ENCODE peak calls at places on chromosomes 3 and 15, in ten cellular contexts. One of them, this sample, is unnamed.

GRCh38 chr3:7263347-7264195 is 402.7 kb downstream of the GRM7 start:
- DNase-seq in stimulated activated CD4-positive, alpha-beta T cell treated with anti-CD3 and anti-CD28 coated beads, Interleukin-4, amount 100 ng/mL, for 48 hours: no peak
- DNase-seq in MV-4-11: no peak
- DNase-seq in NCI-H2029 treated with DMSO at 0.1 percent for 48 hours: no peak
- DNase-seq in stimulated activated CD8-positive, alpha-beta memory T cell treated with anti-CD3 and anti-CD28 coated beads, Interleukin-15, amount 100 ng/mL, for 24 hours: no peak
- DNase-seq in coronary artery: no peak
- DNase-seq in cardiac muscle cell: peak
- DNase-seq in fibroblast of the aortic adventitia: no peak
- DNase-seq in NCI-H1105: no peak
- DNase-seq in GM12891: no peak
- DNase-seq in this sample: no peak

GRCh38 chr3:18424213-18424861 is 802 bp downstream of the SATB1 start:
- DNase-seq in MV-4-11: no peak
- DNase-seq in fibroblast of the aortic adventitia: no peak
- DNase-seq in stimulated activated CD8-positive, alpha-beta memory T cell treated with anti-CD3 and anti-CD28 coated beads, Interleukin-15, amount 100 ng/mL, for 24 hours: no peak
- DNase-seq in NCI-H2029 treated with DMSO at 0.1 percent for 48 hours: no peak
- DNase-seq in GM12891: no peak
- DNase-seq in NCI-H1105: no peak
- DNase-seq in cardiac muscle cell: no peak
- DNase-seq in stimulated activated CD4-positive, alpha-beta T cell treated with anti-CD3 and anti-CD28 coated beads, Interleukin-4, amount 100 ng/mL, for 48 hours: no peak
- DNase-seq in coronary artery: peak
- DNase-seq in this sample: no peak

GRCh38 chr15:29815000-29815704 is 7.1 kb downstream of the TJP1 start:
- DNase-seq in GM12891: no peak
- DNase-seq in fibroblast of the aortic adventitia: peak
- DNase-seq in MV-4-11: no peak
- DNase-seq in stimulated activated CD8-positive, alpha-beta memory T cell treated with anti-CD3 and anti-CD28 coated beads, Interleukin-15, amount 100 ng/mL, for 24 hours: no peak
- DNase-seq in coronary artery: no peak
- DNase-seq in cardiac muscle cell: peak
- DNase-seq in NCI-H2029 treated with DMSO at 0.1 percent for 48 hours: no peak
- DNase-seq in NCI-H1105: no peak
- DNase-seq in stimulated activated CD4-positive, alpha-beta T cell treated with anti-CD3 and anti-CD28 coated beads, Interleukin-4, amount 100 ng/mL, for 48 hours: no peak
- DNase-seq in this sample: no peak

GRCh38 chr15:67140078-67140833 is 74.9 kb downstream of the SMAD3 start:
- DNase-seq in coronary artery: no peak
- DNase-seq in GM12891: no peak
- DNase-seq in fibroblast of the aortic adventitia: no peak
- DNase-seq in MV-4-11: no peak
- DNase-seq in stimulated activated CD4-positive, alpha-beta T cell treated with anti-CD3 and anti-CD28 coated beads, Interleukin-4, amount 100 ng/mL, for 48 hours: no peak
- DNase-seq in NCI-H1105: no peak
- DNase-seq in stimulated activated CD8-positive, alpha-beta memory T cell treated with anti-CD3 and anti-CD28 coated beads, Interleukin-15, amount 100 ng/mL, for 24 hours: no peak
- DNase-seq in NCI-H2029 treated with DMSO at 0.1 percent for 48 hours: no peak
- DNase-seq in cardiac muscle cell: no peak
- DNase-seq in this sample: no peak

GRCh38 chr3:71005797-71006321 is 577.7 kb downstream of the FOXP1 start:
- DNase-seq in coronary artery: no peak
- DNase-seq in stimulated activated CD4-positive, alpha-beta T cell treated with anti-CD3 and anti-CD28 coated beads, Interleukin-4, amount 100 ng/mL, for 48 hours: no peak
- DNase-seq in stimulated activated CD8-positive, alpha-beta memory T cell treated with anti-CD3 and anti-CD28 coated beads, Interleukin-15, amount 100 ng/mL, for 24 hours: no peak
- DNase-seq in fibroblast of the aortic adventitia: peak
- DNase-seq in NCI-H2029 treated with DMSO at 0.1 percent for 48 hours: no peak
- DNase-seq in GM12891: no peak
- DNase-seq in cardiac muscle cell: no peak
- DNase-seq in MV-4-11: no peak
- DNase-seq in NCI-H1105: no peak
- DNase-seq in this sample: no peak

GRCh38 chr15:70348581-70349344 is 251.0 kb upstream of the TLE3 start:
- DNase-seq in fibroblast of the aortic adventitia: no peak
- DNase-seq in cardiac muscle cell: no peak
- DNase-seq in NCI-H2029 treated with DMSO at 0.1 percent for 48 hours: no peak
- DNase-seq in GM12891: no peak
- DNase-seq in MV-4-11: peak
- DNase-seq in stimulated activated CD4-positive, alpha-beta T cell treated with anti-CD3 and anti-CD28 coated beads, Interleukin-4, amount 100 ng/mL, for 48 hours: no peak
- DNase-seq in NCI-H1105: no peak
- DNase-seq in stimulated activated CD8-positive, alpha-beta memory T cell treated with anti-CD3 and anti-CD28 coated beads, Interleukin-15, amount 100 ng/mL, for 24 hours: no peak
- DNase-seq in coronary artery: peak
- DNase-seq in this sample: no peak

GRCh38 chr3:149245738-149246451 is 24.3 kb upstream of the CP start:
- DNase-seq in NCI-H1105: no peak
- DNase-seq in NCI-H2029 treated with DMSO at 0.1 percent for 48 hours: peak
- DNase-seq in stimulated activated CD4-positive, alpha-beta T cell treated with anti-CD3 and anti-CD28 coated beads, Interleukin-4, amount 100 ng/mL, for 48 hours: no peak
- DNase-seq in stimulated activated CD8-positive, alpha-beta memory T cell treated with anti-CD3 and anti-CD28 coated beads, Interleukin-15, amount 100 ng/mL, for 24 hours: no peak
- DNase-seq in MV-4-11: peak
- DNase-seq in fibroblast of the aortic adventitia: peak
- DNase-seq in coronary artery: no peak
- DNase-seq in cardiac muscle cell: no peak
- DNase-seq in GM12891: no peak
- DNase-seq in this sample: no peak

GRCh38 chr3:10265833-10266232 is 17.6 kb downstream of the TATDN2 start:
- DNase-seq in fibroblast of the aortic adventitia: no peak
- DNase-seq in coronary artery: no peak
- DNase-seq in GM12891: no peak
- DNase-seq in MV-4-11: no peak
- DNase-seq in stimulated activated CD8-positive, alpha-beta memory T cell treated with anti-CD3 and anti-CD28 coated beads, Interleukin-15, amount 100 ng/mL, for 24 hours: no peak
- DNase-seq in NCI-H2029 treated with DMSO at 0.1 percent for 48 hours: no peak
- DNase-seq in stimulated activated CD4-positive, alpha-beta T cell treated with anti-CD3 and anti-CD28 coated beads, Interleukin-4, amount 100 ng/mL, for 48 hours: no peak
- DNase-seq in cardiac muscle cell: no peak
- DNase-seq in NCI-H1105: no peak
- DNase-seq in this sample: no peak

GRCh38 chr3:99909714-99910508 is 92.2 kb downstream of the CMSS1 start:
- DNase-seq in stimulated activated CD8-positive, alpha-beta memory T cell treated with anti-CD3 and anti-CD28 coated beads, Interleukin-15, amount 100 ng/mL, for 24 hours: no peak
- DNase-seq in fibroblast of the aortic adventitia: peak
- DNase-seq in MV-4-11: no peak
- DNase-seq in cardiac muscle cell: no peak
- DNase-seq in NCI-H1105: no peak
- DNase-seq in stimulated activated CD4-positive, alpha-beta T cell treated with anti-CD3 and anti-CD28 coated beads, Interleukin-4, amount 100 ng/mL, for 48 hours: no peak
- DNase-seq in NCI-H2029 treated with DMSO at 0.1 percent for 48 hours: no peak
- DNase-seq in GM12891: no peak
- DNase-seq in coronary artery: no peak
- DNase-seq in this sample: no peak

GRCh38 chr3:24316887-24317383 is 177.7 kb downstream of the THRB start:
- DNase-seq in MV-4-11: no peak
- DNase-seq in cardiac muscle cell: no peak
- DNase-seq in fibroblast of the aortic adventitia: no peak
- DNase-seq in stimulated activated CD4-positive, alpha-beta T cell treated with anti-CD3 and anti-CD28 coated beads, Interleukin-4, amount 100 ng/mL, for 48 hours: no peak
- DNase-seq in NCI-H1105: no peak
- DNase-seq in stimulated activated CD8-positive, alpha-beta memory T cell treated with anti-CD3 and anti-CD28 coated beads, Interleukin-15, amount 100 ng/mL, for 24 hours: no peak
- DNase-seq in NCI-H2029 treated with DMSO at 0.1 percent for 48 hours: no peak
- DNase-seq in GM12891: no peak
- DNase-seq in coronary artery: no peak
- DNase-seq in this sample: no peak

GRCh38 chr3:74692-75243 is 121.8 kb upstream of the CHL1 start:
- DNase-seq in NCI-H2029 treated with DMSO at 0.1 percent for 48 hours: no peak
- DNase-seq in stimulated activated CD4-positive, alpha-beta T cell treated with anti-CD3 and anti-CD28 coated beads, Interleukin-4, amount 100 ng/mL, for 48 hours: no peak
- DNase-seq in MV-4-11: no peak
- DNase-seq in NCI-H1105: no peak
- DNase-seq in coronary artery: no peak
- DNase-seq in cardiac muscle cell: no peak
- DNase-seq in GM12891: no peak
- DNase-seq in stimulated activated CD8-positive, alpha-beta memory T cell treated with anti-CD3 and anti-CD28 coated beads, Interleukin-15, amount 100 ng/mL, for 24 hours: no peak
- DNase-seq in fibroblast of the aortic adventitia: no peak
- DNase-seq in this sample: no peak

GRCh38 chr3:69411331-69411730 is 25.4 kb upstream of the FRMD4B start:
- DNase-seq in NCI-H2029 treated with DMSO at 0.1 percent for 48 hours: no peak
- DNase-seq in NCI-H1105: no peak
- DNase-seq in stimulated activated CD4-positive, alpha-beta T cell treated with anti-CD3 and anti-CD28 coated beads, Interleukin-4, amount 100 ng/mL, for 48 hours: no peak
- DNase-seq in stimulated activated CD8-positive, alpha-beta memory T cell treated with anti-CD3 and anti-CD28 coated beads, Interleukin-15, amount 100 ng/mL, for 24 hours: no peak
- DNase-seq in cardiac muscle cell: no peak
- DNase-seq in MV-4-11: no peak
- DNase-seq in fibroblast of the aortic adventitia: peak
- DNase-seq in GM12891: no peak
- DNase-seq in coronary artery: no peak
- DNase-seq in this sample: no peak

GRCh38 chr3:96267577-96267976 is 546.8 kb upstream of the EPHA6 start:
- DNase-seq in cardiac muscle cell: no peak
- DNase-seq in stimulated activated CD4-positive, alpha-beta T cell treated with anti-CD3 and anti-CD28 coated beads, Interleukin-4, amount 100 ng/mL, for 48 hours: no peak
- DNase-seq in stimulated activated CD8-positive, alpha-beta memory T cell treated with anti-CD3 and anti-CD28 coated beads, Interleukin-15, amount 100 ng/mL, for 24 hours: no peak
- DNase-seq in NCI-H1105: no peak
- DNase-seq in GM12891: no peak
- DNase-seq in fibroblast of the aortic adventitia: no peak
- DNase-seq in MV-4-11: peak
- DNase-seq in NCI-H2029 treated with DMSO at 0.1 percent for 48 hours: no peak
- DNase-seq in coronary artery: no peak
- DNase-seq in this sample: no peak

GRCh38 chr3:109927726-109928125 is 590.4 kb upstream of the DPPA4 start:
- DNase-seq in fibroblast of the aortic adventitia: no peak
- DNase-seq in NCI-H1105: no peak
- DNase-seq in NCI-H2029 treated with DMSO at 0.1 percent for 48 hours: no peak
- DNase-seq in stimulated activated CD4-positive, alpha-beta T cell treated with anti-CD3 and anti-CD28 coated beads, Interleukin-4, amount 100 ng/mL, for 48 hours: no peak
- DNase-seq in GM12891: no peak
- DNase-seq in cardiac muscle cell: no peak
- DNase-seq in stimulated activated CD8-positive, alpha-beta memory T cell treated with anti-CD3 and anti-CD28 coated beads, Interleukin-15, amount 100 ng/mL, for 24 hours: no peak
- DNase-seq in MV-4-11: no peak
- DNase-seq in coronary artery: no peak
- DNase-seq in this sample: no peak

GRCh38 chr3:61864886-61865285 is 303.5 kb downstream of the PTPRG start:
- DNase-seq in GM12891: no peak
- DNase-seq in NCI-H1105: no peak
- DNase-seq in fibroblast of the aortic adventitia: no peak
- DNase-seq in NCI-H2029 treated with DMSO at 0.1 percent for 48 hours: no peak
- DNase-seq in cardiac muscle cell: no peak
- DNase-seq in stimulated activated CD8-positive, alpha-beta memory T cell treated with anti-CD3 and anti-CD28 coated beads, Interleukin-15, amount 100 ng/mL, for 24 hours: no peak
- DNase-seq in coronary artery: no peak
- DNase-seq in stimulated activated CD4-positive, alpha-beta T cell treated with anti-CD3 and anti-CD28 coated beads, Interleukin-4, amount 100 ng/mL, for 48 hours: no peak
- DNase-seq in MV-4-11: no peak
- DNase-seq in this sample: no peak

GRCh38 chr3:2880357-2880756 is 229.8 kb downstream of the IL5RA start:
- DNase-seq in stimulated activated CD8-positive, alpha-beta memory T cell treated with anti-CD3 and anti-CD28 coated beads, Interleukin-15, amount 100 ng/mL, for 24 hours: no peak
- DNase-seq in MV-4-11: no peak
- DNase-seq in stimulated activated CD4-positive, alpha-beta T cell treated with anti-CD3 and anti-CD28 coated beads, Interleukin-4, amount 100 ng/mL, for 48 hours: no peak
- DNase-seq in cardiac muscle cell: no peak
- DNase-seq in NCI-H1105: no peak
- DNase-seq in coronary artery: no peak
- DNase-seq in NCI-H2029 treated with DMSO at 0.1 percent for 48 hours: no peak
- DNase-seq in GM12891: no peak
- DNase-seq in fibroblast of the aortic adventitia: no peak
- DNase-seq in this sample: no peak

GRCh38 chr3:14133876-14134275 is 9.0 kb downstream of the TMEM43 start:
- DNase-seq in NCI-H1105: no peak
- DNase-seq in cardiac muscle cell: no peak
- DNase-seq in stimulated activated CD4-positive, alpha-beta T cell treated with anti-CD3 and anti-CD28 coated beads, Interleukin-4, amount 100 ng/mL, for 48 hours: no peak
- DNase-seq in coronary artery: no peak
- DNase-seq in MV-4-11: no peak
- DNase-seq in fibroblast of the aortic adventitia: no peak
- DNase-seq in NCI-H2029 treated with DMSO at 0.1 percent for 48 hours: no peak
- DNase-seq in GM12891: no peak
- DNase-seq in stimulated activated CD8-positive, alpha-beta memory T cell treated with anti-CD3 and anti-CD28 coated beads, Interleukin-15, amount 100 ng/mL, for 24 hours: no peak
- DNase-seq in this sample: no peak

This sample was measured in cerebellum.